ENCODE peak calls at places on chromosomes 13 and 19, in six cellular contexts. One of them, this sample, is unnamed.
A peak's percentile ranks its signal among the peaks of the same experiment; 100 is the strongest.

GRCh38 chr13:87274209-87274819 is 396.9 kb upstream of the SLITRK5 start:
- DNase-seq in HCEC 1CT: peak; percentile 34
- DNase-seq in stimulated activated CD4-positive, alpha-beta T cell treated with anti-CD3 and anti-CD28 coated beads, Interleukin-4, amount 100 ng/mL, for 24 hours: no peak
- DNase-seq in SHP77: peak; percentile 85
- DNase-seq in AG04450: peak; percentile 10
- DNase-seq in lung microvascular endothelial cell: peak; percentile 1
- DNase-seq in this sample: peak; percentile 55

GRCh38 chr19:8340341-8341096 is 2.5 kb downstream of the KANK3 start:
- DNase-seq in stimulated activated CD4-positive, alpha-beta T cell treated with anti-CD3 and anti-CD28 coated beads, Interleukin-4, amount 100 ng/mL, for 24 hours: no peak
- DNase-seq in SHP77: no peak
- DNase-seq in AG04450: no peak
- DNase-seq in lung microvascular endothelial cell: peak; percentile 98
- DNase-seq in HCEC 1CT: no peak
- DNase-seq in this sample: no peak

GRCh38 chr19:5101871-5102270 is 133.0 kb downstream of the KDM4B start:
- DNase-seq in AG04450: no peak
- DNase-seq in SHP77: no peak
- DNase-seq in lung microvascular endothelial cell: no peak
- DNase-seq in stimulated activated CD4-positive, alpha-beta T cell treated with anti-CD3 and anti-CD28 coated beads, Interleukin-4, amount 100 ng/mL, for 24 hours: no peak
- DNase-seq in HCEC 1CT: no peak
- DNase-seq in this sample: no peak

GRCh38 chr19:33208904-33209843 is 15.0 kb downstream of the LRP3 start:
- DNase-seq in lung microvascular endothelial cell: no peak
- DNase-seq in stimulated activated CD4-positive, alpha-beta T cell treated with anti-CD3 and anti-CD28 coated beads, Interleukin-4, amount 100 ng/mL, for 24 hours: no peak
- DNase-seq in HCEC 1CT: no peak
- DNase-seq in SHP77: no peak
- DNase-seq in AG04450: no peak
- DNase-seq in this sample: no peak

GRCh38 chr13:50257646-50258045 is 242.4 kb downstream of the KCNRG start:
- DNase-seq in SHP77: no peak
- DNase-seq in lung microvascular endothelial cell: no peak
- DNase-seq in AG04450: no peak
- DNase-seq in HCEC 1CT: no peak
- DNase-seq in stimulated activated CD4-positive, alpha-beta T cell treated with anti-CD3 and anti-CD28 coated beads, Interleukin-4, amount 100 ng/mL, for 24 hours: peak; percentile 40
- DNase-seq in this sample: no peak

GRCh38 chr13:49044849-49045248 is 69.1 kb downstream of the FNDC3A start:
- DNase-seq in lung microvascular endothelial cell: no peak
- DNase-seq in HCEC 1CT: no peak
- DNase-seq in AG04450: no peak
- DNase-seq in SHP77: no peak
- DNase-seq in stimulated activated CD4-positive, alpha-beta T cell treated with anti-CD3 and anti-CD28 coated beads, Interleukin-4, amount 100 ng/mL, for 24 hours: no peak
- DNase-seq in this sample: no peak

GRCh38 chr13:20525144-20525600 is 485 bp downstream of the CRYL1 start:
- DNase-seq in SHP77: peak; percentile 67
- DNase-seq in HCEC 1CT: no peak
- DNase-seq in stimulated activated CD4-positive, alpha-beta T cell treated with anti-CD3 and anti-CD28 coated beads, Interleukin-4, amount 100 ng/mL, for 24 hours: peak; percentile 15
- DNase-seq in lung microvascular endothelial cell: peak; percentile 47
- DNase-seq in AG04450: no peak
- DNase-seq in this sample: peak; percentile 3

GRCh38 chr13:28376604-28377003 is 118.3 kb downstream of the FLT1 start:
- DNase-seq in AG04450: no peak
- DNase-seq in lung microvascular endothelial cell: no peak
- DNase-seq in SHP77: no peak
- DNase-seq in stimulated activated CD4-positive, alpha-beta T cell treated with anti-CD3 and anti-CD28 coated beads, Interleukin-4, amount 100 ng/mL, for 24 hours: no peak
- DNase-seq in HCEC 1CT: no peak
- DNase-seq in this sample: no peak

GRCh38 chr13:35191883-35192282 is 249.8 kb downstream of the NBEA start:
- DNase-seq in HCEC 1CT: no peak
- DNase-seq in lung microvascular endothelial cell: no peak
- DNase-seq in stimulated activated CD4-positive, alpha-beta T cell treated with anti-CD3 and anti-CD28 coated beads, Interleukin-4, amount 100 ng/mL, for 24 hours: no peak
- DNase-seq in AG04450: no peak
- DNase-seq in SHP77: no peak
- DNase-seq in this sample: no peak

GRCh38 chr13:110537116-110537515 is 24.4 kb downstream of the RAB20 start:
- DNase-seq in SHP77: no peak
- DNase-seq in lung microvascular endothelial cell: no peak
- DNase-seq in stimulated activated CD4-positive, alpha-beta T cell treated with anti-CD3 and anti-CD28 coated beads, Interleukin-4, amount 100 ng/mL, for 24 hours: no peak
- DNase-seq in HCEC 1CT: no peak
- DNase-seq in AG04450: no peak
- DNase-seq in this sample: no peak

This sample was measured in trophoblast cell.